ENCODE peak calls at places on chromosomes 16 and 17, in five cellular contexts. T is WERI-Rb-1; E is fibroblast of the conjunctiva; K is stimulated activated CD8-positive, alpha-beta memory T cell treated with anti-CD3 and anti-CD28 coated beads, Interleukin-15, amount 100 ng/mL, for 48 hours; I is CD8-positive, alpha-beta T cell. A is an unnamed sample.

GRCh38 chr17:75909812-75910274 is 5.2 kb upstream of the MRPL38 start:
- DNase-seq in T (no peak), E (peak), K (no peak), I (no peak), A (no peak)

GRCh38 chr17:7184091-7184488 is 4.9 kb upstream of the ASGR1 start:
- DNase-seq in T (no peak), E (no peak), K (no peak), I (no peak), A (no peak)

GRCh38 chr16:71666928-71667707 is 41.1 kb downstream of the MARVELD3 start:
- DNase-seq in T (no peak), E (no peak), K (no peak), I (no peak), A (no peak)

GRCh38 chr16:80285089-80285488 is 255.7 kb upstream of the DYNLRB2 start:
- DNase-seq in T (no peak), E (no peak), K (no peak), I (no peak), A (no peak)

GRCh38 chr17:37405955-37406634 is 541 bp downstream of the ACACA start:
- DNase-seq in T (peak), E (no peak), K (no peak), I (no peak), A (no peak)

GRCh38 chr17:1045456-1045855 is 48.5 kb downstream of the TIMM22 start:
- DNase-seq in T (no peak), E (no peak), K (no peak), I (no peak), A (no peak)

GRCh38 chr17:42814633-42815399 is 9.3 kb downstream of the BECN1 start:
- DNase-seq in T (no peak), E (peak), K (no peak), I (no peak), A (no peak)

GRCh38 chr17:7023576-7024401 is 939 bp downstream of the BCL6B start:
- DNase-seq in T (peak), E (peak), K (peak), I (peak), A (no peak)

GRCh38 chr17:4485676-4486646 is 12.7 kb upstream of the SPNS2 start:
- DNase-seq in T (no peak), E (no peak), K (peak), I (peak), A (no peak)

GRCh38 chr16:31350275-31351005 is 4.5 kb upstream of the ITGAX start:
- DNase-seq in T (no peak), E (no peak), K (no peak), I (no peak), A (peak)

GRCh38 chr17:67765623-67766022 is 47.9 kb downstream of the NOL11 start:
- DNase-seq in T (no peak), E (no peak), K (no peak), I (no peak), A (no peak)

GRCh38 chr17:79810138-79811027 is 13.5 kb upstream of the CBX8 start:
- DNase-seq in T (peak), E (no peak), K (peak), I (peak), A (no peak)

GRCh38 chr17:15378243-15378642 is 36.8 kb upstream of the TEKT3 start:
- DNase-seq in T (no peak), E (no peak), K (no peak), I (no peak), A (no peak)

GRCh38 chr17:78753316-78754250 is 28.5 kb downstream of the CYTH1 start:
- DNase-seq in T (no peak), E (no peak), K (no peak), I (no peak), A (no peak)

GRCh38 chr17:61140386-61140785 is 259.3 kb upstream of the TBX2 start:
- DNase-seq in T (no peak), E (no peak), K (no peak), I (no peak), A (no peak)

GRCh38 chr17:63086483-63087185 is 120.6 kb downstream of the TANC2 start:
- DNase-seq in T (no peak), E (no peak), K (no peak), I (no peak), A (no peak)

GRCh38 chr17:59149841-59150511 is 5.0 kb downstream of the SKA2 start:
- DNase-seq in T (no peak), E (no peak), K (no peak), I (no peak), A (no peak)

GRCh38 chr17:2191785-2192184 is 111.8 kb downstream of the SMG6 start:
- DNase-seq in T (no peak), E (no peak), K (no peak), I (no peak), A (no peak)

GRCh38 chr17:42676424-42677011 is at the start of gene PLEKHH3:
- DNase-seq in T (no peak), E (peak), K (no peak), I (no peak), A (no peak)

A was measured in NK-92 treated with Interleukin-12 subunit alpha and Interleukin-12 subunit beta, amount 100 ng/mL, for 24 hours.